ENCODE peak calls at places on chromosomes 11 and 22, in six cellular contexts. One of them, this sample, is unnamed.

GRCh38 chr11:44963071-44963575 is 12.4 kb upstream of the TP53I11 start:
- DNase-seq in CD4-positive, alpha-beta memory T cell: no peak
- DNase-seq in lower lobe of right lung: no peak
- DNase-seq in PC-3: no peak
- DNase-seq in sigmoid colon: no peak
- DNase-seq in SK-N-SH: peak; percentile 47
- DNase-seq in this sample: no peak

GRCh38 chr22:50314455-50315288 is 7.2 kb upstream of the PLXNB2 start:
- DNase-seq in PC-3: no peak
- DNase-seq in sigmoid colon: no peak
- DNase-seq in CD4-positive, alpha-beta memory T cell: peak; percentile 54
- DNase-seq in SK-N-SH: peak; percentile 22
- DNase-seq in lower lobe of right lung: peak; percentile 87
- DNase-seq in this sample: peak; percentile 95

GRCh38 chr22:20422965-20423635 is 14.5 kb downstream of the SCARF2 start:
- DNase-seq in CD4-positive, alpha-beta memory T cell: no peak
- DNase-seq in PC-3: no peak
- DNase-seq in SK-N-SH: peak; percentile 88
- DNase-seq in sigmoid colon: peak; percentile 89
- DNase-seq in lower lobe of right lung: peak; percentile 48
- DNase-seq in this sample: no peak

GRCh38 chr11:44507896-44508440 is 57.5 kb upstream of the CD82 start:
- DNase-seq in CD4-positive, alpha-beta memory T cell: no peak
- DNase-seq in lower lobe of right lung: no peak
- DNase-seq in sigmoid colon: no peak
- DNase-seq in PC-3: no peak
- DNase-seq in SK-N-SH: no peak
- DNase-seq in this sample: no peak

GRCh38 chr22:39224550-39224949 is 20.2 kb downstream of the PDGFB start:
- DNase-seq in sigmoid colon: no peak
- DNase-seq in CD4-positive, alpha-beta memory T cell: no peak
- DNase-seq in SK-N-SH: no peak
- DNase-seq in lower lobe of right lung: no peak
- DNase-seq in PC-3: no peak
- DNase-seq in this sample: no peak

GRCh38 chr11:33936745-33937612 is 45.1 kb upstream of the LMO2 start:
- DNase-seq in lower lobe of right lung: no peak
- DNase-seq in PC-3: no peak
- DNase-seq in sigmoid colon: peak; percentile 83
- DNase-seq in SK-N-SH: no peak
- DNase-seq in CD4-positive, alpha-beta memory T cell: no peak
- DNase-seq in this sample: no peak

GRCh38 chr22:19287889-19288288 is 3.6 kb downstream of the CLTCL1 start:
- DNase-seq in PC-3: peak; percentile 44
- DNase-seq in sigmoid colon: no peak
- DNase-seq in CD4-positive, alpha-beta memory T cell: no peak
- DNase-seq in lower lobe of right lung: no peak
- DNase-seq in SK-N-SH: no peak
- DNase-seq in this sample: no peak

GRCh38 chr22:44068422-44069191 is 44.5 kb downstream of the PARVB start:
- DNase-seq in lower lobe of right lung: peak; percentile 75
- DNase-seq in sigmoid colon: no peak
- DNase-seq in PC-3: no peak
- DNase-seq in SK-N-SH: no peak
- DNase-seq in CD4-positive, alpha-beta memory T cell: no peak
- DNase-seq in this sample: peak; percentile 68

DNA sequence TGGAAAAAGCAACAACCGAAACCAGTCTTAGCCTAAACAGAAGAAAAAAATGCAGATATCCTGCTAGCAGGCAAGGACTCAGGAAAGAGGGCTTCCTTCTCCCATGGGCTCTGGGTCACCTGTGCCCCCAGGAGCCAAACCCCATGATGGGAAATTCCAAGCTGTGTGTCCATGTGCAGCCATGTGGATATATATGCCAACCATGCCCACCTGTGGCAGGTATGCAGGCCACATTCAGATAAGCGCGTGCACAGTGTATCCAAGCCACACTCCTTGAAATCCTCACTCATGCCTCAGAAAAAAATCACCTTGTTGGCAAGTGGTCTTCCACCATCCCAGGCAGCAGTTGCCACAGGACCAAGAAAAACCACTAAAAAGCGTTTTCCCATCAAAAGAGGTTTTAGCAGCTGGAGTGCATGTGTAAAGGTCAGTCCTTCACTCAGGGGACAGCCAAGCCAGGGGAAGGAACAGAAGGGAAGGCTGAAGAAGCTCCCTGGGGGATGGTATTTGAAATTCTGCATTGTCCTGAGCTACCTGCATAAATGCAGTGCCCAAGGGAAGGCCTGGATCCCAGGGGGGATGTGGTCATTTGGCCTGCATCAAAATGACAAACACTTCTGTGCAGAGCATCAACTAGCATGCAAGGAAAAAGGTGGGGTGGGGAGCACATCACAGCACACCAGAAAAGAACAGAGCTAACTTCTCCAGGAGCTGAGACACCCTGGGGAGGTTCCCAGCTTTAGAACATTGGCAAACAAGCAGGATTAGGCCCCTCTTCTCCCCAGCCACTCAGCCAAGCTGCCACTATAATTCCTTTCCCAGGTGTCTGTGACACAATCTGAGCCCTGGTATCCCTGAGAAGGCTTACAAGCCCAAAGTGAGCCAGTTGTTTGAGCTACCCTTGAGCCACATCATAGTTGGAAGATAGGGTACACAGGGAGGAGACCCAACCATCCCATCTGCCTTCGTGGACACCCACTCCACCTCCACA is 76.2 kb downstream of the GALNT18 start:
- DNase-seq in sigmoid colon: no peak
- DNase-seq in CD4-positive, alpha-beta memory T cell: no peak
- DNase-seq in PC-3: no peak
- DNase-seq in SK-N-SH: no peak
- DNase-seq in lower lobe of right lung: no peak
- DNase-seq in this sample: no peak
- H3K27me3 ChIP-seq in sigmoid colon: no peaks in the 10 kb centered on the region
- H3K27me3 ChIP-seq in CD4-positive, alpha-beta memory T cell: no peaks in the 10 kb centered on the region
- H3K27me3 ChIP-seq in PC-3: no peaks in the 10 kb centered on the region
- H3K27me3 ChIP-seq in SK-N-SH: no peaks in the 10 kb centered on the region
- H3K27me3 ChIP-seq in lower lobe of right lung: no peaks in the 10 kb centered on the region
- H3K27me3 ChIP-seq in this sample: no peaks in the 10 kb centered on the region

GRCh38 chr11:128688896-128689546 is 4.9 kb upstream of the FLI1 start:
- DNase-seq in PC-3: no peak
- DNase-seq in sigmoid colon: no peak
- DNase-seq in lower lobe of right lung: no peak
- DNase-seq in CD4-positive, alpha-beta memory T cell: no peak
- DNase-seq in SK-N-SH: no peak
- DNase-seq in this sample: no peak

GRCh38 chr11:128686745-128687177 is 7.1 kb upstream of the FLI1 start:
- DNase-seq in SK-N-SH: peak; percentile 71
- DNase-seq in PC-3: peak; percentile 21
- DNase-seq in CD4-positive, alpha-beta memory T cell: peak; percentile 56
- DNase-seq in lower lobe of right lung: peak; percentile 78
- DNase-seq in sigmoid colon: peak; percentile 70
- DNase-seq in this sample: no peak

GRCh38 chr11:128686045-128686741 is 7.7 kb upstream of the FLI1 start:
- DNase-seq in PC-3: no peak
- DNase-seq in SK-N-SH: peak; percentile 49
- DNase-seq in lower lobe of right lung: no peak
- DNase-seq in sigmoid colon: no peak
- DNase-seq in CD4-positive, alpha-beta memory T cell: peak; percentile 14
- DNase-seq in this sample: no peak

GRCh38 chr11:128688031-128688713 is 5.7 kb upstream of the FLI1 start:
- DNase-seq in SK-N-SH: no peak
- DNase-seq in lower lobe of right lung: no peak
- DNase-seq in CD4-positive, alpha-beta memory T cell: no peak
- DNase-seq in PC-3: no peak
- DNase-seq in sigmoid colon: no peak
- DNase-seq in this sample: no peak

GRCh38 chr11:128687321-128687720 is 6.6 kb upstream of the FLI1 start:
- DNase-seq in sigmoid colon: no peak
- DNase-seq in SK-N-SH: peak; percentile 58
- DNase-seq in CD4-positive, alpha-beta memory T cell: no peak
- DNase-seq in lower lobe of right lung: peak; percentile 75
- DNase-seq in PC-3: no peak
- DNase-seq in this sample: no peak
- H3K27me3 ChIP-seq in sigmoid colon: peaks cover 35% of the 10 kb centered on the region
- H3K27me3 ChIP-seq in SK-N-SH: peaks cover 12% of the 10 kb centered on the region
- H3K27me3 ChIP-seq in CD4-positive, alpha-beta memory T cell: peaks cover 16% of the 10 kb centered on the region
- H3K27me3 ChIP-seq in lower lobe of right lung: peaks cover 54% of the 10 kb centered on the region
- H3K27me3 ChIP-seq in PC-3: peaks cover 92% of the 10 kb centered on the region
- H3K27me3 ChIP-seq in this sample: peaks cover 10% of the 10 kb centered on the region

GRCh38 chr11:20668844-20669832 is at the start of gene NELL1:
- DNase-seq in sigmoid colon: no peak
- DNase-seq in PC-3: no peak
- DNase-seq in CD4-positive, alpha-beta memory T cell: no peak
- DNase-seq in lower lobe of right lung: no peak
- DNase-seq in SK-N-SH: peak; percentile 79
- DNase-seq in this sample: peak; percentile 3
- H3K27me3 ChIP-seq in sigmoid colon: peaks cover 15% of the 10 kb centered on the region
- H3K27me3 ChIP-seq in PC-3: peaks cover 15% of the 10 kb centered on the region
- H3K27me3 ChIP-seq in CD4-positive, alpha-beta memory T cell: peaks cover 12% of the 10 kb centered on the region
- H3K27me3 ChIP-seq in lower lobe of right lung: peaks cover 48% of the 10 kb centered on the region
- H3K27me3 ChIP-seq in SK-N-SH: peaks cover 36% of the 10 kb centered on the region
- H3K27me3 ChIP-seq in this sample: peaks cover 3% of the 10 kb centered on the region

DNA sequence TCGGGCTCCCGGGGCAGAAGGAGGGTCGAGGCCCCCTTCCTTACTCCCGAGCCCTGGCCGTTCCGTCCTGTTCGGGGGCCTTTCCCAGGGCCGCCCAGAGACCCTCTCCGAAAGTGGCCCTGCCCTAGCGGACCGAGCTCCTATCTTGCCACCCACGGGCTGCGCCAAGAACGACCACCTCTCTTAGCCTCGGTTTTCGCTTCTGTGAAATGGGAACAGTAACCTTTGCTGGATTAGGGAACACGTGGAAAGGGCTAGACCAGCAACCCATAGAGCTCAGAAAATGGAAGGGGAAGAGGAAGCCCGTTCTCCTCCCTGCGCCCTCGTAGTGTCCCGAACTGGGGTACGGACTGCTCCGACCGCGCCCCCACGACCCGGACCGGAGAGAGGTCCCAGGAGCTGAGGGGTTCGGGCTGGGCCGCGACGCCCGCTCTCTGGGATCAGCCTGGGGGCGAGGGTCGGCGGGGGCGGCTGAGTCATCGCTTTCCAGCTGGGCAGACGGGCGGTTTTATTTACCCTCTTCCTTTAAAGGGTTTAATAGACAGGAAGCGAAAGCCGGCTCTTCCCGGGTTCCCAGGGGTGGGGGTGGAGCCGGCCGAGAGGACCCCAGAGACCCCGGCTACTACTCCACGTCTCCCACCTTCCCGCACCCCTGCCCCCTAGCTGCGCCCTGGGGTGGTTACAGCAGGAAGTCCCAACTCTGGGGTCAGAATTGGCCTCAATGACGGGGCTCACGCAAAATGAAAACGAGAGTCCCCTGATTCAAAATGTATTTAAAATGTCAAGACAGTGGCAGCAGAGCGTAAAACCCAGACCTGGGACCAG is 872 bp upstream of the PHLDA2 start:
- DNase-seq in SK-N-SH: peak; percentile 76
- DNase-seq in sigmoid colon: peak; percentile 70
- DNase-seq in PC-3: peak; percentile 72
- DNase-seq in CD4-positive, alpha-beta memory T cell: no peak
- DNase-seq in lower lobe of right lung: peak; percentile 68
- DNase-seq in this sample: no peak
- H3K27me3 ChIP-seq in SK-N-SH: no peaks in the 10 kb centered on the region
- H3K27me3 ChIP-seq in sigmoid colon: peaks cover 15% of the 10 kb centered on the region
- H3K27me3 ChIP-seq in PC-3: no peaks in the 10 kb centered on the region
- H3K27me3 ChIP-seq in CD4-positive, alpha-beta memory T cell: no peaks in the 10 kb centered on the region
- H3K27me3 ChIP-seq in lower lobe of right lung: peaks cover 14% of the 10 kb centered on the region
- H3K27me3 ChIP-seq in this sample: no peaks in the 10 kb centered on the region

GRCh38 chr11:128900468-128900867 is 9.3 kb downstream of the KCNJ5 start:
- DNase-seq in CD4-positive, alpha-beta memory T cell: no peak
- DNase-seq in SK-N-SH: no peak
- DNase-seq in lower lobe of right lung: peak; percentile 59
- DNase-seq in sigmoid colon: no peak
- DNase-seq in PC-3: no peak
- DNase-seq in this sample: no peak
- H3K27me3 ChIP-seq in CD4-positive, alpha-beta memory T cell: no peaks in the 10 kb centered on the region
- H3K27me3 ChIP-seq in SK-N-SH: no peaks in the 10 kb centered on the region
- H3K27me3 ChIP-seq in lower lobe of right lung: no peaks in the 10 kb centered on the region
- H3K27me3 ChIP-seq in sigmoid colon: no peaks in the 10 kb centered on the region
- H3K27me3 ChIP-seq in PC-3: no peaks in the 10 kb centered on the region
- H3K27me3 ChIP-seq in this sample: no peaks in the 10 kb centered on the region